ENCODE peak calls at places on chromosomes 12 and 14, in four cellular contexts. X is activated CD4-positive, alpha-beta T cell treated with anti-CD3 and anti-CD28 coated beads, Interleukin-2, amount 50 U/mL, for 48 hours; H is LoVo; S is HFFc6. U is an unnamed sample.

GRCh38 chr12:92493816-92494215 is 209.0 kb upstream of the PLEKHG7 start:
- DNase-seq in H (no peak), X (no peak), S (no peak), U (no peak)

GRCh38 chr12:106106892-106107291 is 31.9 kb downstream of the NUAK1 start:
- DNase-seq in H (no peak), X (no peak), S (peak; percentile 57), U (peak; percentile 30)

GRCh38 chr12:50055831-50056628 is 1.4 kb upstream of the ASIC1 start:
- DNase-seq in H (peak; percentile 63), X (peak; percentile 70), S (no peak), U (peak; percentile 79)

GRCh38 chr14:95227279-95227860 is 70.0 kb upstream of the DICER1 start:
- DNase-seq in H (no peak), S (no peak), X (no peak), U (no peak)

GRCh38 chr14:102479777-102480176 is 29.8 kb downstream of the ANKRD9 start:
- DNase-seq in X (no peak), H (no peak), S (no peak), U (no peak)

GRCh38 chr12:16350682-16351081 is 3.2 kb downstream of the MGST1 start:
- DNase-seq in S (peak; percentile 85), X (no peak), H (peak; percentile 87), U (peak; percentile 78)

GRCh38 chr14:104441275-104442106 is 138.1 kb upstream of the C14orf180 start:
- DNase-seq in S (no peak), X (no peak), H (no peak), U (no peak)

GRCh38 chr14:20302042-20302761 is 3.5 kb downstream of the TTC5 start:
- DNase-seq in H (no peak), X (no peak), S (peak; percentile 25), U (no peak)

GRCh38 chr14:70976591-70976990 is 69.3 kb downstream of the PCNX1 start:
- DNase-seq in H (no peak), S (no peak), X (no peak), U (no peak)

GRCh38 chr12:11321980-11322379 is 11.7 kb upstream of the PRB4 start:
- DNase-seq in S (peak; percentile 27), H (no peak), X (no peak), U (no peak)

GRCh38 chr12:103812789-103813188 is 28.2 kb downstream of the NT5DC3 start:
- DNase-seq in S (no peak), H (no peak), X (no peak), U (no peak)

GRCh38 chr12:91441996-91442395 is 259.4 kb upstream of the DCN start:
- DNase-seq in S (no peak), X (no peak), H (no peak), U (no peak)

GRCh38 chr14:93544212-93544611 is 113.5 kb downstream of the UNC79 start:
- DNase-seq in S (no peak), H (no peak), X (no peak), U (no peak)